ENCODE peak calls at places on chromosomes 1 and 21, in four cellular contexts. T is choroid plexus epithelial cell; O is SHP77; K is naive thymus-derived CD8-positive, alpha-beta T cell. N is an unnamed sample.

GRCh38 chr1:201069636-201070035 is 42.6 kb downstream of the CACNA1S start:
- DNase-seq in O (no peak), K (no peak), T (no peak), N (no peak)

GRCh38 chr21:15390049-15390448 is 325.2 kb upstream of the NRIP1 start:
- DNase-seq in K (no peak), O (no peak), T (no peak), N (no peak)

GRCh38 chr1:154493276-154493675 is 8.7 kb upstream of the TDRD10 start:
- DNase-seq in T (no peak), O (no peak), K (no peak), N (peak)

GRCh38 chr1:225651376-225651871 is 1.5 kb downstream of the ENAH start:
- DNase-seq in T (peak), K (no peak), O (no peak), N (no peak)

GRCh38 chr1:78003882-78004718 is 639 bp upstream of the DNAJB4 start:
- DNase-seq in K (no peak), T (peak), O (peak), N (no peak)

GRCh38 chr1:202159534-202160371 is 649 bp downstream of the PTPN7 start:
- DNase-seq in O (no peak), T (no peak), K (peak), N (no peak)

GRCh38 chr1:12130466-12131130 is 36.2 kb upstream of the TNFRSF1B start:
- DNase-seq in T (no peak), O (no peak), K (no peak), N (no peak)

GRCh38 chr1:78047631-78048030 is 1.9 kb downstream of the GIPC2 start:
- DNase-seq in T (no peak), K (no peak), O (no peak), N (no peak)

GRCh38 chr1:84892657-84893618 is at the start of gene LPAR3:
- DNase-seq in O (no peak), K (peak), T (peak), N (no peak)

GRCh38 chr1:232274999-232275706 is 354.8 kb downstream of the SIPA1L2 start:
- DNase-seq in K (no peak), O (no peak), T (no peak), N (no peak)

GRCh38 chr1:16012590-16013219 is 5.1 kb downstream of the HSPB7 start:
- DNase-seq in O (peak), T (peak), K (peak), N (peak)

GRCh38 chr1:204359474-204360255 is at the start of gene PLEKHA6:
- DNase-seq in T (peak), O (no peak), K (no peak), N (no peak)

GRCh38 chr1:216186816-216187215 is 236.4 kb downstream of the USH2A start:
- DNase-seq in O (peak), T (peak), K (no peak), N (no peak)

GRCh38 chr1:158035976-158036583 is 42.6 kb downstream of the KIRREL1 start:
- DNase-seq in O (no peak), T (peak), K (no peak), N (peak)

GRCh38 chr1:243903023-243903422 is 53.0 kb upstream of the AKT3 start:
- DNase-seq in T (no peak), O (no peak), K (no peak), N (no peak)

GRCh38 chr1:226568077-226568831 is 19.7 kb downstream of the STUM start:
- DNase-seq in K (no peak), T (no peak), O (no peak), N (no peak)

GRCh38 chr1:43446881-43447835 is 6.6 kb downstream of the HYI start:
- DNase-seq in O (no peak), K (no peak), T (no peak), N (no peak)

GRCh38 chr1:43885311-43885801 is 48.2 kb upstream of the ARTN start:
- DNase-seq in T (peak), O (no peak), K (no peak), N (no peak)

GRCh38 chr1:63848764-63849548 is 75.1 kb downstream of the ROR1 start:
- DNase-seq in K (no peak), T (no peak), O (no peak), N (no peak)

GRCh38 chr21:44779417-44780139 is 22.0 kb downstream of the UBE2G2 start:
- DNase-seq in O (no peak), K (no peak), T (no peak), N (no peak)

GRCh38 chr1:177966199-177966598 is 3.7 kb downstream of the SEC16B start:
- DNase-seq in K (no peak), T (no peak), O (no peak), N (no peak)

GRCh38 chr1:8516793-8517556 is 199.1 kb downstream of the SLC45A1 start:
- DNase-seq in O (no peak), K (no peak), T (peak), N (no peak)

GRCh38 chr1:152185544-152186391 is 26.7 kb upstream of the RPTN start:
- DNase-seq in T (peak), K (peak), O (peak), N (no peak)

GRCh38 chr1:15411593-15412487 is 2.2 kb downstream of the EFHD2 start:
- DNase-seq in O (no peak), K (no peak), T (peak), N (peak)

GRCh38 chr1:185823471-185823870 is 89.3 kb downstream of the HMCN1 start:
- DNase-seq in O (no peak), T (peak), K (no peak), N (no peak)

GRCh38 chr1:31154632-31155215 is 85.0 kb downstream of the NKAIN1 start:
- DNase-seq in T (peak), O (peak), K (peak), N (peak)

GRCh38 chr1:53061859-53062714 is at the start of gene PODN:
- DNase-seq in T (peak), K (peak), O (no peak), N (no peak)

GRCh38 chr1:30304080-30304479 is 419.3 kb downstream of the MATN1 start:
- DNase-seq in O (no peak), K (no peak), T (no peak), N (no peak)

GRCh38 chr1:6491480-6491962 is at the start of gene PLEKHG5:
- DNase-seq in T (peak), K (no peak), O (no peak), N (no peak)

GRCh38 chr1:15669074-15669473 is 15.0 kb upstream of the PLEKHM2 start:
- DNase-seq in O (no peak), T (no peak), K (no peak), N (no peak)

GRCh38 chr21:27590271-27590670 is 623.4 kb upstream of the ADAMTS5 start:
- DNase-seq in O (no peak), T (peak), K (no peak), N (no peak)

GRCh38 chr21:45341261-45341660 is 53.6 kb upstream of the POFUT2 start:
- DNase-seq in T (no peak), K (no peak), O (no peak), N (no peak)

GRCh38 chr1:224700915-224701531 is 84.9 kb downstream of the CNIH3 start:
- DNase-seq in K (no peak), T (peak), O (peak), N (no peak)

GRCh38 chr21:34688145-34688544 is 19.4 kb downstream of the CLIC6 start:
- DNase-seq in O (no peak), K (peak), T (no peak), N (no peak)

GRCh38 chr1:8283058-8283884 is 34.6 kb upstream of the SLC45A1 start:
- DNase-seq in T (no peak), K (no peak), O (no peak), N (no peak)